ENCODE peak calls at places on chromosomes 7 and 10, in ten cellular contexts. One of them, this sample, is unnamed.

GRCh38 chr7:47572101-47572460 is 9.8 kb downstream of the TNS3 start:
- DNase-seq in HepG2: no peak
- DNase-seq in suprapubic skin: peak; percentile 75
- DNase-seq in astrocyte: peak; percentile 67
- DNase-seq in breast epithelium: no peak
- DNase-seq in lung: no peak
- DNase-seq in Peyer's patch: no peak
- DNase-seq in fibroblast of lung: no peak
- DNase-seq in cardiac muscle cell: no peak
- DNase-seq in HCT116: no peak
- DNase-seq in this sample: no peak

GRCh38 chr7:123645516-123645915 is 10.2 kb upstream of the LMOD2 start:
- DNase-seq in fibroblast of lung: no peak
- DNase-seq in HepG2: no peak
- DNase-seq in Peyer's patch: no peak
- DNase-seq in HCT116: no peak
- DNase-seq in suprapubic skin: no peak
- DNase-seq in astrocyte: no peak
- DNase-seq in lung: no peak
- DNase-seq in cardiac muscle cell: peak; percentile 27
- DNase-seq in breast epithelium: no peak
- DNase-seq in this sample: no peak

GRCh38 chr7:81013036-81013435 is 94.2 kb upstream of the SEMA3C start:
- DNase-seq in HepG2: no peak
- DNase-seq in Peyer's patch: no peak
- DNase-seq in HCT116: peak; percentile 76
- DNase-seq in fibroblast of lung: peak; percentile 63
- DNase-seq in suprapubic skin: no peak
- DNase-seq in breast epithelium: no peak
- DNase-seq in cardiac muscle cell: peak; percentile 74
- DNase-seq in astrocyte: peak; percentile 57
- DNase-seq in lung: no peak
- DNase-seq in this sample: no peak

GRCh38 chr10:102624094-102624493 is 20.2 kb upstream of the TRIM8 start:
- DNase-seq in lung: no peak
- DNase-seq in Peyer's patch: no peak
- DNase-seq in fibroblast of lung: no peak
- DNase-seq in suprapubic skin: no peak
- DNase-seq in breast epithelium: no peak
- DNase-seq in astrocyte: no peak
- DNase-seq in HepG2: no peak
- DNase-seq in HCT116: no peak
- DNase-seq in cardiac muscle cell: no peak
- DNase-seq in this sample: no peak

GRCh38 chr10:28984431-28984830 is 304.4 kb upstream of the LYZL1 start:
- DNase-seq in astrocyte: peak; percentile 87
- DNase-seq in lung: peak; percentile 89
- DNase-seq in HepG2: peak; percentile 33
- DNase-seq in suprapubic skin: peak; percentile 78
- DNase-seq in breast epithelium: peak; percentile 89
- DNase-seq in Peyer's patch: peak; percentile 55
- DNase-seq in fibroblast of lung: peak; percentile 89
- DNase-seq in HCT116: no peak
- DNase-seq in cardiac muscle cell: peak; percentile 95
- DNase-seq in this sample: peak; percentile 21

GRCh38 chr10:101830322-101831168 is 12.3 kb upstream of the OGA start:
- DNase-seq in astrocyte: peak; percentile 81
- DNase-seq in HepG2: no peak
- DNase-seq in Peyer's patch: peak; percentile 93
- DNase-seq in suprapubic skin: peak; percentile 96
- DNase-seq in HCT116: peak; percentile 87
- DNase-seq in fibroblast of lung: peak; percentile 87
- DNase-seq in breast epithelium: peak; percentile 89
- DNase-seq in cardiac muscle cell: peak; percentile 91
- DNase-seq in lung: peak; percentile 89
- DNase-seq in this sample: peak; percentile 91

GRCh38 chr7:24395512-24395911 is 111.5 kb downstream of the NPY start:
- DNase-seq in cardiac muscle cell: no peak
- DNase-seq in lung: no peak
- DNase-seq in astrocyte: no peak
- DNase-seq in HepG2: no peak
- DNase-seq in Peyer's patch: no peak
- DNase-seq in suprapubic skin: no peak
- DNase-seq in breast epithelium: no peak
- DNase-seq in HCT116: no peak
- DNase-seq in fibroblast of lung: no peak
- DNase-seq in this sample: no peak

GRCh38 chr7:151755131-151755787 is 121.7 kb downstream of the PRKAG2 start:
- DNase-seq in cardiac muscle cell: peak; percentile 58
- DNase-seq in astrocyte: no peak
- DNase-seq in fibroblast of lung: no peak
- DNase-seq in Peyer's patch: no peak
- DNase-seq in HCT116: no peak
- DNase-seq in HepG2: no peak
- DNase-seq in breast epithelium: no peak
- DNase-seq in lung: no peak
- DNase-seq in suprapubic skin: peak; percentile 79
- DNase-seq in this sample: no peak

GRCh38 chr7:66140924-66141323 is 26.3 kb downstream of the CRCP start:
- DNase-seq in fibroblast of lung: peak; percentile 82
- DNase-seq in suprapubic skin: peak; percentile 78
- DNase-seq in HCT116: no peak
- DNase-seq in cardiac muscle cell: peak; percentile 89
- DNase-seq in lung: peak; percentile 67
- DNase-seq in astrocyte: peak; percentile 77
- DNase-seq in HepG2: no peak
- DNase-seq in Peyer's patch: no peak
- DNase-seq in breast epithelium: peak; percentile 65
- DNase-seq in this sample: no peak

GRCh38 chr7:66296001-66296521 is 90.9 kb downstream of the TPST1 start:
- DNase-seq in HCT116: no peak
- DNase-seq in HepG2: no peak
- DNase-seq in suprapubic skin: no peak
- DNase-seq in lung: no peak
- DNase-seq in Peyer's patch: no peak
- DNase-seq in breast epithelium: no peak
- DNase-seq in fibroblast of lung: peak; percentile 84
- DNase-seq in astrocyte: peak; percentile 84
- DNase-seq in cardiac muscle cell: peak; percentile 87
- DNase-seq in this sample: no peak

GRCh38 chr10:14787938-14788337 is 13.2 kb upstream of the FAM107B start:
- DNase-seq in lung: no peak
- DNase-seq in cardiac muscle cell: no peak
- DNase-seq in Peyer's patch: no peak
- DNase-seq in breast epithelium: no peak
- DNase-seq in fibroblast of lung: peak; percentile 3
- DNase-seq in HCT116: no peak
- DNase-seq in suprapubic skin: no peak
- DNase-seq in astrocyte: no peak
- DNase-seq in HepG2: no peak
- DNase-seq in this sample: no peak

DNA sequence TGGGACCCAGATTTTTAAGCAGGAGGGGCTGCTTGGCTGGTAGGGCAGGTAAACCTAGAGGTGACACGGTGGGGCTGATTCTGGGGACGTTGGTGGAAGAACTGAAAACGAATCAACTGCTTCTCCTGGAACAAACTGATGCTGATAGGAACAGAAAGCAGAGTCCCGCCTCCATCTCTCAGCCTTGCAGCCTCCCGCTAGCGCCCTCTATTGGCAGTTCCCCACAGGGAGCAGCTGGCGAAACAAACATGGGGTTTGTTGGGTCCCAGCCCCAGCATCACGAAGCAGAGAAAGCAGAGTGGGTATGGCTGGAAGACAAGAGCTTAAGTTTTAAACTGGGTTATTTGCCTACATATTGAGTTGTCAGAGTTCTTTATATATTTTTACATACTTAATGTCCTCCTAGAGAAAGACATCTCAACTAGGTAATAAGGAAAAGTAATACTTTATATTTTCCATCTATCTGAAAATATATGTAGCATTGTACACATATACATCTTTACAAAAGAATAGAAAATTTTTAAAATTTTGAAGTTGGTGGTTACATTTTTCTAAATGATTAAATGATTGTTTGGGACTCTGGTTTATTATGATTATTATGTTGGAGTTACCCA is 42.3 kb upstream of the FOXI2 start:
- DNase-seq in suprapubic skin: no peak
- DNase-seq in astrocyte: no peak
- DNase-seq in breast epithelium: no peak
- DNase-seq in Peyer's patch: no peak
- DNase-seq in fibroblast of lung: no peak
- DNase-seq in HepG2: peak; percentile 39
- DNase-seq in lung: peak; percentile 59
- DNase-seq in cardiac muscle cell: peak; percentile 6
- DNase-seq in HCT116: peak; percentile 85
- DNase-seq in this sample: no peak
- TF ChIP-seq CTCF in suprapubic skin: no peak
- TF ChIP-seq CTCF in astrocyte: no peak
- TF ChIP-seq CTCF in breast epithelium: no peak
- TF ChIP-seq CTCF in Peyer's patch: no peak
- TF ChIP-seq CTCF in fibroblast of lung: no peak
- TF ChIP-seq CTCF in HepG2: peak; percentile 65
- TF ChIP-seq CTCF in lung: no peak
- TF ChIP-seq CTCF in cardiac muscle cell: peak; percentile 19
- TF ChIP-seq CTCF in HCT116: peak; percentile 100
- TF ChIP-seq CTCF in this sample: no peak

GRCh38 chr10:71216751-71217265 is 4.4 kb downstream of the UNC5B start:
- DNase-seq in lung: no peak
- DNase-seq in cardiac muscle cell: no peak
- DNase-seq in breast epithelium: peak; percentile 44
- DNase-seq in HepG2: no peak
- DNase-seq in HCT116: no peak
- DNase-seq in Peyer's patch: no peak
- DNase-seq in astrocyte: no peak
- DNase-seq in suprapubic skin: no peak
- DNase-seq in fibroblast of lung: no peak
- DNase-seq in this sample: no peak

GRCh38 chr10:71218833-71219120 is 6.4 kb downstream of the UNC5B start:
- DNase-seq in astrocyte: no peak
- DNase-seq in Peyer's patch: no peak
- DNase-seq in HepG2: no peak
- DNase-seq in fibroblast of lung: no peak
- DNase-seq in cardiac muscle cell: no peak
- DNase-seq in breast epithelium: no peak
- DNase-seq in suprapubic skin: no peak
- DNase-seq in lung: no peak
- DNase-seq in HCT116: no peak
- DNase-seq in this sample: no peak

GRCh38 chr10:71217266-71218045 is 5.1 kb downstream of the UNC5B start:
- DNase-seq in breast epithelium: peak; percentile 51
- DNase-seq in astrocyte: no peak
- DNase-seq in fibroblast of lung: peak; percentile 48
- DNase-seq in HCT116: no peak
- DNase-seq in Peyer's patch: no peak
- DNase-seq in HepG2: no peak
- DNase-seq in cardiac muscle cell: no peak
- DNase-seq in lung: no peak
- DNase-seq in suprapubic skin: no peak
- DNase-seq in this sample: no peak

GRCh38 chr10:71219918-71220688 is 7.7 kb downstream of the UNC5B start:
- DNase-seq in lung: no peak
- DNase-seq in fibroblast of lung: no peak
- DNase-seq in suprapubic skin: no peak
- DNase-seq in breast epithelium: peak; percentile 35
- DNase-seq in cardiac muscle cell: no peak
- DNase-seq in Peyer's patch: no peak
- DNase-seq in HCT116: no peak
- DNase-seq in HepG2: no peak
- DNase-seq in astrocyte: no peak
- DNase-seq in this sample: no peak

GRCh38 chr10:71218046-71218832 is 5.9 kb downstream of the UNC5B start:
- DNase-seq in Peyer's patch: no peak
- DNase-seq in suprapubic skin: no peak
- DNase-seq in cardiac muscle cell: no peak
- DNase-seq in breast epithelium: peak; percentile 50
- DNase-seq in astrocyte: peak; percentile 79
- DNase-seq in fibroblast of lung: peak; percentile 84
- DNase-seq in lung: no peak
- DNase-seq in HepG2: peak; percentile 20
- DNase-seq in HCT116: peak; percentile 36
- DNase-seq in this sample: no peak
- H3K4me3 ChIP-seq in Peyer's patch: no peak overlapping the region
- H3K4me3 ChIP-seq in suprapubic skin: peak overlapping the region; percentile 56
- H3K4me3 ChIP-seq in cardiac muscle cell: peak overlapping the region; percentile 35
- H3K4me3 ChIP-seq in breast epithelium: peak overlapping the region; percentile 55
- H3K4me3 ChIP-seq in astrocyte: peak overlapping the region; percentile 57
- H3K4me3 ChIP-seq in fibroblast of lung: no peak overlapping the region
- H3K4me3 ChIP-seq in lung: no peak overlapping the region
- H3K4me3 ChIP-seq in HepG2: no peak overlapping the region
- H3K4me3 ChIP-seq in HCT116: peak overlapping the region; percentile 66
- H3K4me3 ChIP-seq in this sample: peak overlapping the region; percentile 51

DNA sequence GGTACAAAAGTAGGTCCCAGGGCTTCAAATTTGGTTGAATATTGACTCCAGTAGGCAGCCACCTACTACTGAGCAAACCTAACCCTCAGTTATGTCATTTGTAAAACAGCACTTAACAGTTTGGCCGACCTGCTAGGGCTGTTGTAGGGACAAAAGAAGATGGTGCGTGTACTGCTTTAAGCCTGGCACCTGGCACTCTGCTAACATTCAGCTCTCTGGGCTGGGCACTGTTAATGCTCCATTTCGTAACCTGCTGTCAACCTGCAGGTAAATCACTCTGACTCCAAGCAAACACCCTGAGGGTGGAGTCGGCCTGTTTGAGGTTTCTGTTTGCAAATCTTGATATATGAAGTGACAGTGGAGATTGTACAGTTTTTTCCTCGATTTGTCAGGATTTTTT is 7.2 kb downstream of the ZKSCAN1 start:
- DNase-seq in fibroblast of lung: no peak
- DNase-seq in breast epithelium: peak; percentile 89
- DNase-seq in astrocyte: no peak
- DNase-seq in cardiac muscle cell: no peak
- DNase-seq in HCT116: no peak
- DNase-seq in lung: peak; percentile 70
- DNase-seq in Peyer's patch: no peak
- DNase-seq in suprapubic skin: peak; percentile 72
- DNase-seq in HepG2: peak; percentile 63
- DNase-seq in this sample: no peak
- H3K27ac ChIP-seq in fibroblast of lung: no peak overlapping the region
- H3K27ac ChIP-seq in breast epithelium: peak overlapping the region; percentile 59
- H3K27ac ChIP-seq in astrocyte: no peak overlapping the region
- H3K27ac ChIP-seq in cardiac muscle cell: no peak overlapping the region
- H3K27ac ChIP-seq in HCT116: no peak overlapping the region
- H3K27ac ChIP-seq in lung: no peak overlapping the region
- H3K27ac ChIP-seq in Peyer's patch: no peak overlapping the region
- H3K27ac ChIP-seq in suprapubic skin: peak overlapping the region; percentile 54
- H3K27ac ChIP-seq in HepG2: peak overlapping the region; percentile 28
- H3K27ac ChIP-seq in this sample: peak overlapping the region; percentile 90

DNA sequence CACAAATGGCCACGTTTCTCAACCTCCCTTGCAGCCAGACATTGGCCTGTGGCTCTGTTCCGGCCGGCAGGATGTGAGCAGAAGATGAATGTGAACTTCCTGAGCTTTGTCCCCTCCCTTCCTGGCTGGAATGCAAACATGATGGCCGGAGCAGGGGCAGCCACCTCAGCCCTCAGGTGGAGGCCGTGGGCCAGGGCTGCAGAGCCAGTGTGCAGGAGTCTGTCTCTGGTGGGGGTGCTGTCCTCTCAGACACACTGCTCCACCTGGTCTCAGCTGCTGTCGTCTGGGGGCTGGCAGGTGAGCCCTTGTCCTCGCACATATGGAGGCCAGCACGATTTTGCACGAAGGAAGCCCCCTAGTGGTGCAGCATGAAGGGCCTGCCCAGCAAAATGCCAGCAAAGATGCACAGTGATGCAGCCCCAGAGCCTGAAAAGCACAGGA is 25.3 kb upstream of the PWWP2B start:
- DNase-seq in lung: no peak
- DNase-seq in HCT116: peak; percentile 15
- DNase-seq in suprapubic skin: peak; percentile 30
- DNase-seq in fibroblast of lung: no peak
- DNase-seq in HepG2: no peak
- DNase-seq in breast epithelium: peak; percentile 35
- DNase-seq in astrocyte: no peak
- DNase-seq in Peyer's patch: peak; percentile 18
- DNase-seq in cardiac muscle cell: no peak
- DNase-seq in this sample: no peak
- TF ChIP-seq CTCF in lung: no peak
- TF ChIP-seq CTCF in HCT116: peak; percentile 52
- TF ChIP-seq CTCF in suprapubic skin: no peak
- TF ChIP-seq CTCF in fibroblast of lung: peak; percentile 39
- TF ChIP-seq CTCF in HepG2: peak; percentile 55
- TF ChIP-seq CTCF in breast epithelium: no peak
- TF ChIP-seq CTCF in astrocyte: peak; percentile 9
- TF ChIP-seq CTCF in Peyer's patch: no peak
- TF ChIP-seq CTCF in cardiac muscle cell: peak; percentile 38
- TF ChIP-seq CTCF in this sample: peak; percentile 21

This sample was measured in esophagus squamous epithelium.